ENCODE peak calls at places on chromosomes 6 and 20, in seven cellular contexts. One of them, this sample, is unnamed.

GRCh38 chr6:14180609-14181008 is 63.0 kb downstream of the CD83 start:
- DNase-seq in heart left ventricle: no peak
- DNase-seq in DMS 273 treated with DMSO at 0.1 percent for 48 hours: no peak
- DNase-seq in activated CD4-positive, alpha-beta T cell treated with anti-CD3 and anti-CD28 coated beads, Interleukin-2, amount 50 U/mL, for 4 hours: no peak
- DNase-seq in midbrain: no peak
- DNase-seq in nucleus accumbens: no peak
- DNase-seq in testis: no peak
- DNase-seq in this sample: no peak

GRCh38 chr6:125293587-125293986 is 8.2 kb downstream of the HDDC2 start:
- DNase-seq in heart left ventricle: no peak
- DNase-seq in DMS 273 treated with DMSO at 0.1 percent for 48 hours: no peak
- DNase-seq in activated CD4-positive, alpha-beta T cell treated with anti-CD3 and anti-CD28 coated beads, Interleukin-2, amount 50 U/mL, for 4 hours: no peak
- DNase-seq in midbrain: no peak
- DNase-seq in nucleus accumbens: no peak
- DNase-seq in testis: no peak
- DNase-seq in this sample: no peak

GRCh38 chr20:63152322-63153253 is 63.3 kb downstream of the YTHDF1 start:
- DNase-seq in heart left ventricle: peak
- DNase-seq in DMS 273 treated with DMSO at 0.1 percent for 48 hours: no peak
- DNase-seq in activated CD4-positive, alpha-beta T cell treated with anti-CD3 and anti-CD28 coated beads, Interleukin-2, amount 50 U/mL, for 4 hours: no peak
- DNase-seq in midbrain: no peak
- DNase-seq in nucleus accumbens: no peak
- DNase-seq in testis: no peak
- DNase-seq in this sample: no peak

GRCh38 chr6:137490961-137491360 is 3.2 kb downstream of the OLIG3 start:
- DNase-seq in heart left ventricle: no peak
- DNase-seq in DMS 273 treated with DMSO at 0.1 percent for 48 hours: no peak
- DNase-seq in activated CD4-positive, alpha-beta T cell treated with anti-CD3 and anti-CD28 coated beads, Interleukin-2, amount 50 U/mL, for 4 hours: no peak
- DNase-seq in midbrain: no peak
- DNase-seq in nucleus accumbens: no peak
- DNase-seq in testis: no peak
- DNase-seq in this sample: no peak

GRCh38 chr6:108068618-108069017 is 5.9 kb downstream of the OSTM1 start:
- DNase-seq in heart left ventricle: no peak
- DNase-seq in DMS 273 treated with DMSO at 0.1 percent for 48 hours: no peak
- DNase-seq in activated CD4-positive, alpha-beta T cell treated with anti-CD3 and anti-CD28 coated beads, Interleukin-2, amount 50 U/mL, for 4 hours: no peak
- DNase-seq in midbrain: no peak
- DNase-seq in nucleus accumbens: no peak
- DNase-seq in testis: no peak
- DNase-seq in this sample: no peak

GRCh38 chr6:81562169-81562568 is 190.3 kb downstream of the TENT5A start:
- DNase-seq in heart left ventricle: no peak
- DNase-seq in DMS 273 treated with DMSO at 0.1 percent for 48 hours: no peak
- DNase-seq in activated CD4-positive, alpha-beta T cell treated with anti-CD3 and anti-CD28 coated beads, Interleukin-2, amount 50 U/mL, for 4 hours: no peak
- DNase-seq in midbrain: no peak
- DNase-seq in nucleus accumbens: no peak
- DNase-seq in testis: no peak
- DNase-seq in this sample: no peak

GRCh38 chr6:7073810-7074525 is 33.8 kb upstream of the RREB1 start:
- DNase-seq in heart left ventricle: peak
- DNase-seq in DMS 273 treated with DMSO at 0.1 percent for 48 hours: no peak
- DNase-seq in activated CD4-positive, alpha-beta T cell treated with anti-CD3 and anti-CD28 coated beads, Interleukin-2, amount 50 U/mL, for 4 hours: peak
- DNase-seq in midbrain: peak
- DNase-seq in nucleus accumbens: no peak
- DNase-seq in testis: peak
- DNase-seq in this sample: no peak

GRCh38 chr6:30515967-30516753 is 26.9 kb downstream of the HLA-E start:
- DNase-seq in heart left ventricle: peak
- DNase-seq in DMS 273 treated with DMSO at 0.1 percent for 48 hours: peak
- DNase-seq in activated CD4-positive, alpha-beta T cell treated with anti-CD3 and anti-CD28 coated beads, Interleukin-2, amount 50 U/mL, for 4 hours: peak
- DNase-seq in midbrain: peak
- DNase-seq in nucleus accumbens: no peak
- DNase-seq in testis: peak
- DNase-seq in this sample: peak

GRCh38 chr20:34435589-34435988 is 72.5 kb downstream of the ITCH start:
- DNase-seq in heart left ventricle: no peak
- DNase-seq in DMS 273 treated with DMSO at 0.1 percent for 48 hours: no peak
- DNase-seq in activated CD4-positive, alpha-beta T cell treated with anti-CD3 and anti-CD28 coated beads, Interleukin-2, amount 50 U/mL, for 4 hours: no peak
- DNase-seq in midbrain: no peak
- DNase-seq in nucleus accumbens: no peak
- DNase-seq in testis: no peak
- DNase-seq in this sample: no peak

GRCh38 chr6:109001554-109001953 is 93.1 kb downstream of the SESN1 start:
- DNase-seq in heart left ventricle: no peak
- DNase-seq in DMS 273 treated with DMSO at 0.1 percent for 48 hours: no peak
- DNase-seq in activated CD4-positive, alpha-beta T cell treated with anti-CD3 and anti-CD28 coated beads, Interleukin-2, amount 50 U/mL, for 4 hours: no peak
- DNase-seq in midbrain: no peak
- DNase-seq in nucleus accumbens: no peak
- DNase-seq in testis: no peak
- DNase-seq in this sample: no peak

GRCh38 chr20:11585752-11586352 is 331.8 kb upstream of the BTBD3 start:
- DNase-seq in heart left ventricle: no peak
- DNase-seq in DMS 273 treated with DMSO at 0.1 percent for 48 hours: no peak
- DNase-seq in activated CD4-positive, alpha-beta T cell treated with anti-CD3 and anti-CD28 coated beads, Interleukin-2, amount 50 U/mL, for 4 hours: no peak
- DNase-seq in midbrain: no peak
- DNase-seq in nucleus accumbens: no peak
- DNase-seq in testis: no peak
- DNase-seq in this sample: peak

This sample was measured in NCI-H2171 treated with DMSO at 0.1 percent for 48 hours.